ENCODE peak calls at places on chromosome 19, in seven cellular contexts. I is activated B cell treated with CpG ODN at 0.5 μM for 24 hours; P is SK-MEL-5; D is ovary; Q is epithelial cell of esophagus; E is stimulated activated CD8-positive, alpha-beta memory T cell treated with anti-CD3 and anti-CD28 coated beads, Interleukin-15, amount 100 ng/mL, for 24 hours; Y is choroid plexus epithelial cell. K is an unnamed sample.

GRCh38 chr19:47610902-47611301 is 2.0 kb downstream of the BICRA start:
- DNase-seq in Q (no peak), E (no peak), Y (peak), P (no peak), I (no peak), D (no peak), K (no peak)

GRCh38 chr19:19443283-19443682 is 37.8 kb downstream of the GATAD2A start:
- DNase-seq in D (no peak), Y (no peak), I (no peak), P (no peak), E (no peak), Q (no peak), K (no peak)

GRCh38 chr19:35115538-35115951 is at the start of gene FXYD3:
- DNase-seq in P (no peak), D (no peak), Q (peak), E (no peak), Y (no peak), I (no peak), K (no peak)

GRCh38 chr19:3346677-3347353 is 19.6 kb upstream of the NFIC start:
- DNase-seq in Q (no peak), I (no peak), P (no peak), D (peak), E (no peak), Y (no peak), K (no peak)

GRCh38 chr19:47805313-47805712 is 962 bp upstream of the TPRX1 start:
- DNase-seq in P (no peak), Q (no peak), Y (no peak), D (no peak), I (no peak), E (no peak), K (no peak)

GRCh38 chr19:43372462-43372861 is 19.0 kb downstream of the CD177 start:
- DNase-seq in Q (peak), P (no peak), D (no peak), Y (peak), I (no peak), E (no peak), K (no peak)

GRCh38 chr19:58181902-58182576 is 822 bp upstream of the ZNF274 start:
- DNase-seq in E (no peak), I (peak), Q (peak), D (no peak), Y (peak), P (peak), K (no peak)

GRCh38 chr19:3249408-3249807 is 24.9 kb downstream of the CELF5 start:
- DNase-seq in Y (no peak), D (no peak), E (no peak), I (no peak), Q (no peak), P (peak), K (no peak)

GRCh38 chr19:13044160-13044853 is 49.0 kb downstream of the NFIX start:
- DNase-seq in Q (peak), D (no peak), I (no peak), Y (peak), P (no peak), E (no peak), K (no peak)

GRCh38 chr19:35216833-35217707 is 11.5 kb downstream of the FAM187B start:
- DNase-seq in Q (peak), E (no peak), Y (no peak), D (no peak), I (no peak), P (peak), K (no peak)

GRCh38 chr19:8515317-8515716 is 1.4 kb upstream of the ZNF414 start:
- DNase-seq in E (no peak), Q (no peak), P (no peak), D (no peak), I (no peak), Y (peak), K (no peak)

GRCh38 chr19:50897191-50897607 is 14.0 kb downstream of the KLK4 start:
- DNase-seq in Q (no peak), P (no peak), Y (no peak), I (no peak), E (no peak), D (no peak), K (no peak)

GRCh38 chr19:16463991-16464575 is 7.7 kb downstream of the EPS15L1 start:
- DNase-seq in E (no peak), Y (peak), D (no peak), Q (no peak), I (no peak), P (no peak), K (no peak)

GRCh38 chr19:622666-623065 is 10.7 kb downstream of the POLRMT start:
- DNase-seq in P (no peak), Y (no peak), E (no peak), D (no peak), I (no peak), Q (no peak), K (no peak)

GRCh38 chr19:21028969-21029268 is 8.5 kb downstream of the ZNF430 start:
- DNase-seq in P (no peak), E (no peak), D (no peak), Q (no peak), Y (peak), I (no peak), K (no peak)

GRCh38 chr19:39144487-39145071 is 19.0 kb downstream of the PAK4 start:
- DNase-seq in D (no peak), E (no peak), P (no peak), Y (peak), I (no peak), Q (no peak), K (no peak)

GRCh38 chr19:56642711-56643459 is at the start of gene SMIM17:
- DNase-seq in I (no peak), Q (no peak), P (no peak), Y (no peak), D (no peak), E (no peak), K (no peak)

GRCh38 chr19:50047686-50048085 is 21.9 kb downstream of the ZNF473 start:
- DNase-seq in Q (no peak), I (no peak), Y (no peak), D (no peak), E (no peak), P (no peak), K (no peak)

GRCh38 chr19:7191946-7192691 is 102.1 kb downstream of the INSR start:
- DNase-seq in Y (no peak), P (peak), Q (no peak), E (no peak), D (no peak), I (no peak), K (no peak)

GRCh38 chr19:55179570-55180484 is at the start of gene SYT5:
- DNase-seq in Y (peak), E (peak), Q (peak), P (no peak), D (peak), I (peak), K (no peak)